ENCODE peak calls at places on chromosomes 3 and 15, in six cellular contexts. C, O, K, U, S and D are unnamed samples.

GRCh38 chr3:99246010-99246654 is 344.6 kb upstream of the DCBLD2 start:
- DNase-seq in C (no peak), O (no peak), K (no peak), U (peak; percentile 43), S (no peak), D (no peak)

GRCh38 chr3:122793568-122794416 is at the start of gene HSPBAP1:
- DNase-seq in C (peak; percentile 89), O (peak; percentile 96), K (peak; percentile 92), U (peak; percentile 93), S (peak; percentile 90), D (peak; percentile 95)

GRCh38 chr3:9833078-9833477 is 10.7 kb downstream of the RPUSD3 start:
- DNase-seq in C (no peak), O (no peak), K (no peak), U (no peak), S (no peak), D (no peak)

GRCh38 chr3:149437286-149437685 is 37.2 kb upstream of the TM4SF4 start:
- DNase-seq in C (no peak), O (no peak), K (no peak), U (no peak), S (no peak), D (no peak)

GRCh38 chr3:120645083-120645800 is 36.8 kb downstream of the HGD start:
- DNase-seq in C (no peak), O (no peak), K (no peak), U (peak; percentile 84), S (no peak), D (no peak)

GRCh38 chr15:38941399-38941953 is 376.9 kb upstream of the RASGRP1 start:
- DNase-seq in C (peak; percentile 58), O (no peak), K (peak; percentile 3), U (no peak), S (no peak), D (peak; percentile 65)

GRCh38 chr15:72751751-72752455 is 31.7 kb downstream of the ADPGK start:
- DNase-seq in C (no peak), O (no peak), K (no peak), U (peak; percentile 50), S (no peak), D (no peak)

GRCh38 chr3:117526485-117527079 is 817.0 kb downstream of the TUSC7 start:
- DNase-seq in C (no peak), O (no peak), K (peak; percentile 22), U (peak; percentile 51), S (peak; percentile 20), D (peak; percentile 70)

GRCh38 chr3:184099806-184100686 is 3.2 kb downstream of the HTR3E start:
- DNase-seq in C (no peak), O (no peak), K (no peak), U (no peak), S (no peak), D (no peak)

GRCh38 chr3:129448187-129448895 is 8.3 kb downstream of the IFT122 start:
- DNase-seq in C (no peak), O (no peak), K (no peak), U (no peak), S (no peak), D (no peak)

GRCh38 chr3:143334231-143334630 is 214.7 kb downstream of the CHST2 start:
- DNase-seq in C (no peak), O (no peak), K (no peak), U (no peak), S (no peak), D (peak; percentile 50)

GRCh38 chr3:2657408-2657807 is 452.8 kb downstream of the IL5RA start:
- DNase-seq in C (no peak), O (no peak), K (no peak), U (peak; percentile 7), S (no peak), D (no peak)

GRCh38 chr3:48301814-48302194 is 31.7 kb downstream of the SPINK8 start:
- DNase-seq in C (no peak), O (peak; percentile 68), K (no peak), U (peak; percentile 40), S (no peak), D (peak; percentile 54)

GRCh38 chr3:142993958-142994442 is 7.4 kb upstream of the U2SURP start:
- DNase-seq in C (peak; percentile 73), O (no peak), K (peak; percentile 70), U (peak; percentile 88), S (peak; percentile 31), D (peak; percentile 87)

GRCh38 chr15:85494035-85494793 is 113.8 kb downstream of the AKAP13 start:
- DNase-seq in C (no peak), O (no peak), K (no peak), U (peak; percentile 91), S (no peak), D (peak; percentile 86)

GRCh38 chr3:14234197-14235002 is 55.8 kb downstream of the LSM3 start:
- DNase-seq in C (no peak), O (no peak), K (no peak), U (no peak), S (peak; percentile 51), D (peak; percentile 63)

GRCh38 chr3:150036780-150037179 is 66.1 kb upstream of the PFN2 start:
- DNase-seq in C (no peak), O (no peak), K (no peak), U (no peak), S (no peak), D (no peak)

GRCh38 chr15:80789296-80789695 is 10.1 kb downstream of the CEMIP start:
- DNase-seq in C (no peak), O (no peak), K (no peak), U (no peak), S (no peak), D (no peak)

GRCh38 chr3:138944136-138944658 is 2.7 kb downstream of the FOXL2 start:
- DNase-seq in C (peak; percentile 30), O (no peak), K (no peak), U (no peak), S (no peak), D (no peak)

GRCh38 chr3:86982883-86983282 is 8.1 kb downstream of the VGLL3 start:
- DNase-seq in C (no peak), O (no peak), K (no peak), U (peak; percentile 92), S (no peak), D (peak; percentile 66)

GRCh38 chr3:160009525-160009924 is 20.9 kb downstream of the IL12A start:
- DNase-seq in C (no peak), O (no peak), K (no peak), U (no peak), S (no peak), D (no peak)

GRCh38 chr3:99499235-99499798 is 139.1 kb upstream of the COL8A1 start:
- DNase-seq in C (peak; percentile 30), O (no peak), K (peak; percentile 57), U (peak; percentile 79), S (no peak), D (peak; percentile 56)

GRCh38 chr3:37542772-37543449 is 318.8 kb upstream of the CTDSPL start:
- DNase-seq in C (no peak), O (no peak), K (no peak), U (no peak), S (no peak), D (peak; percentile 36)

GRCh38 chr3:148971819-148972218 is 19.5 kb upstream of the GYG1 start:
- DNase-seq in C (no peak), O (peak; percentile 81), K (no peak), U (peak; percentile 87), S (no peak), D (peak; percentile 66)

GRCh38 chr3:156691920-156692319 is 17.5 kb downstream of the TIPARP start:
- DNase-seq in C (no peak), O (no peak), K (no peak), U (peak; percentile 69), S (no peak), D (peak; percentile 81)

DNA sequence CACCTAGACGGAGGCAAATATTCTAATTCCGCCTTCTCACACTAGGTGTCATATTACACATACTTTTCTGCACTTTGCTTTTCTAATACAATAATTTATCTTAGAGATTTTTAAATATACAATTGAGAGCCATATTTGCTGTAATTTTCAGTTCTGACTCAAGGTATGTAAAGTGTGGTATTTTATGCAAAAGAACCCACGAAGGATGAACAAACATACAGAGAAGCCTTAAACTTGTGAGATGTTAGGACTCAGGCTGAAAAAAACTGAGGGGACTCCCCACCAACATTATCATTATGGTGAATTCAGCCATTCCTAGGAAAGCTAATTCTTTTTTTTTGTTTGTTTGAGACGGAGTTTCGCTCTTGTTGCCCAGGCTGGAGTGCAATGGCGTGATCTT is 9.6 kb downstream of the ZBTB11 start:
- DNase-seq in C (no peak), O (no peak), K (no peak), U (no peak), S (no peak), D (no peak)
- TF ChIP-seq CTCF in C (no peak), O (no peak), K (no peak), U (no peak), S (no peak), D (no peak)

DNA sequence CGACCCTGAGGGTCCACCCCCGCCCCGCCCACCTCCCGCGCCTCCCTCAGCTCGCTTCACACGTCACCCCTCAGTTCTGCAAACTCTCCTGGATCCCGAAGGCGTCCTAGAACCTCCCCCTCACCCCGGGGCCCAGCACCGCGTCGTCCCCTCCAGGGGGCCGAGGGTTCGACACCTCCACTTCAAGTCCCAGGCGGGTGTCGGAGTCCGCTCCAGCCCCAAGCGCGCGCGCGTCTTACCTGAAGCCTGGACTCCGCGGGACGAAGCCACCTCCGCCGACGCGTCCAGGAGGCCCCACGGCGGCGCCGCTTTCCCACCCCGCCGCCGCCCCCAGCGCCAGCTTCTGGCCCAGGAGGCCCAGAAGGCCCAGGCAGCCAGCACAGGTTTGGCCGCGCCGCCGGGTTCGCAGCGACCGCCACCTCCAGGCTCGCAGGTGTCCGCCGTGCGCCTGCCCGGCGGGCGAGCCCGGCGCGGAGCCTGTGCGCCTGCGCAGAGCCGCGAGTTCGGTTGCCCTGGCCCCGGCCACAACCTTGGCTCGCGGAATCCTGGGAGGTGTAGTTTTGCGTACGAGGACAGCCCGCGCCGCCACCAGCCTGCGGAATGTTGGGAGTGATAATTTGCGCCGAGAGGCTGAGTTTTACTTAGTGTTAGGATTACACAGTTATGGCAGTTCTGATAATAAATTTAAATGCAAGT is at the start of gene POMGNT2:
- DNase-seq in C (peak; percentile 95), O (peak; percentile 93), K (peak; percentile 94), U (peak; percentile 80), S (peak; percentile 79), D (peak; percentile 82)
- TF ChIP-seq CTCF in C (no peak), O (no peak), K (no peak), U (no peak), S (no peak), D (no peak)

GRCh38 chr3:42497009-42497731 is 5.3 kb upstream of the VIPR1 start:
- DNase-seq in C (no peak), O (peak; percentile 24), K (peak; percentile 64), U (peak; percentile 85), S (no peak), D (no peak)
- TF ChIP-seq CTCF in C (no peak), O (no peak), K (no peak), U (no peak), S (no peak), D (no peak)

GRCh38 chr3:195093731-195094130 is 177.2 kb downstream of the XXYLT1 start:
- DNase-seq in C (no peak), O (no peak), K (no peak), U (no peak), S (no peak), D (no peak)

GRCh38 chr3:195095704-195096036 is 175.3 kb downstream of the XXYLT1 start:
- DNase-seq in C (no peak), O (no peak), K (no peak), U (no peak), S (no peak), D (peak; percentile 46)

GRCh38 chr3:195095035-195095703 is 175.8 kb downstream of the XXYLT1 start:
- DNase-seq in C (no peak), O (no peak), K (no peak), U (no peak), S (no peak), D (peak; percentile 47)

GRCh38 chr3:195096053-195096452 is 174.9 kb downstream of the XXYLT1 start:
- DNase-seq in C (no peak), O (no peak), K (no peak), U (no peak), S (no peak), D (no peak)

GRCh38 chr3:195094211-195094921 is 176.6 kb downstream of the XXYLT1 start:
- DNase-seq in C (no peak), O (no peak), K (no peak), U (no peak), S (no peak), D (no peak)
- TF ChIP-seq CTCF in C (no peak), O (no peak), K (no peak), U (no peak), S (no peak), D (no peak)